ENCODE peak calls at places on chromosomes 7 and 10, in seven cellular contexts. One of them, this sample, is unnamed.

GRCh38 chr7:23175820-23176385 is 5.9 kb upstream of the NUP42 start:
- DNase-seq in mucosa of descending colon: no peak
- DNase-seq in cardiac fibroblast: no peak
- DNase-seq in Right ventricle myocardium superior: no peak
- DNase-seq in transverse colon: no peak
- DNase-seq in foreskin fibroblast: no peak
- DNase-seq in nucleus accumbens: no peak
- DNase-seq in this sample: no peak

GRCh38 chr7:150503581-150503980 is 11.1 kb upstream of the GIMAP7 start:
- DNase-seq in cardiac fibroblast: no peak
- DNase-seq in transverse colon: no peak
- DNase-seq in Right ventricle myocardium superior: no peak
- DNase-seq in nucleus accumbens: no peak
- DNase-seq in mucosa of descending colon: no peak
- DNase-seq in foreskin fibroblast: no peak
- DNase-seq in this sample: no peak

GRCh38 chr7:140027866-140028265 is 34.9 kb downstream of the PARP12 start:
- DNase-seq in Right ventricle myocardium superior: no peak
- DNase-seq in cardiac fibroblast: no peak
- DNase-seq in mucosa of descending colon: no peak
- DNase-seq in nucleus accumbens: no peak
- DNase-seq in transverse colon: no peak
- DNase-seq in foreskin fibroblast: no peak
- DNase-seq in this sample: no peak

GRCh38 chr10:75532253-75532924 is 101.0 kb downstream of the LRMDA start:
- DNase-seq in cardiac fibroblast: no peak
- DNase-seq in transverse colon: no peak
- DNase-seq in Right ventricle myocardium superior: no peak
- DNase-seq in mucosa of descending colon: no peak
- DNase-seq in nucleus accumbens: no peak
- DNase-seq in foreskin fibroblast: peak
- DNase-seq in this sample: peak

GRCh38 chr7:106626376-106627293 is 34.3 kb downstream of the CCDC71L start:
- DNase-seq in nucleus accumbens: no peak
- DNase-seq in foreskin fibroblast: no peak
- DNase-seq in transverse colon: peak
- DNase-seq in mucosa of descending colon: peak
- DNase-seq in Right ventricle myocardium superior: no peak
- DNase-seq in cardiac fibroblast: no peak
- DNase-seq in this sample: no peak

GRCh38 chr10:29428486-29428885 is 139.6 kb downstream of the LYZL1 start:
- DNase-seq in foreskin fibroblast: no peak
- DNase-seq in cardiac fibroblast: no peak
- DNase-seq in mucosa of descending colon: no peak
- DNase-seq in transverse colon: no peak
- DNase-seq in nucleus accumbens: no peak
- DNase-seq in Right ventricle myocardium superior: no peak
- DNase-seq in this sample: no peak

GRCh38 chr10:133087679-133088523 is at the start of gene ADGRA1:
- DNase-seq in Right ventricle myocardium superior: no peak
- DNase-seq in cardiac fibroblast: no peak
- DNase-seq in nucleus accumbens: no peak
- DNase-seq in foreskin fibroblast: peak
- DNase-seq in mucosa of descending colon: no peak
- DNase-seq in transverse colon: no peak
- DNase-seq in this sample: no peak

GRCh38 chr7:64874114-64874513 is 29.0 kb upstream of the ZNF273 start:
- DNase-seq in cardiac fibroblast: no peak
- DNase-seq in Right ventricle myocardium superior: no peak
- DNase-seq in mucosa of descending colon: no peak
- DNase-seq in nucleus accumbens: no peak
- DNase-seq in transverse colon: no peak
- DNase-seq in foreskin fibroblast: no peak
- DNase-seq in this sample: no peak

GRCh38 chr10:15897282-15897681 is 37.0 kb upstream of the MINDY3 start:
- DNase-seq in nucleus accumbens: no peak
- DNase-seq in transverse colon: no peak
- DNase-seq in foreskin fibroblast: peak
- DNase-seq in cardiac fibroblast: peak
- DNase-seq in Right ventricle myocardium superior: no peak
- DNase-seq in mucosa of descending colon: no peak
- DNase-seq in this sample: peak

GRCh38 chr7:121420976-121421375 is 24.9 kb upstream of the FAM3C start:
- DNase-seq in cardiac fibroblast: no peak
- DNase-seq in mucosa of descending colon: peak
- DNase-seq in transverse colon: no peak
- DNase-seq in nucleus accumbens: no peak
- DNase-seq in foreskin fibroblast: no peak
- DNase-seq in Right ventricle myocardium superior: no peak
- DNase-seq in this sample: no peak

GRCh38 chr7:1425292-1426136 is 33.8 kb downstream of the MICALL2 start:
- DNase-seq in foreskin fibroblast: peak
- DNase-seq in transverse colon: no peak
- DNase-seq in nucleus accumbens: no peak
- DNase-seq in cardiac fibroblast: no peak
- DNase-seq in mucosa of descending colon: no peak
- DNase-seq in Right ventricle myocardium superior: no peak
- DNase-seq in this sample: no peak

GRCh38 chr7:136526408-136527105 is 341.9 kb upstream of the CHRM2 start:
- DNase-seq in Right ventricle myocardium superior: peak
- DNase-seq in nucleus accumbens: no peak
- DNase-seq in cardiac fibroblast: no peak
- DNase-seq in transverse colon: no peak
- DNase-seq in foreskin fibroblast: no peak
- DNase-seq in mucosa of descending colon: no peak
- DNase-seq in this sample: no peak

GRCh38 chr10:98262571-98262970 is 5.4 kb downstream of the LOXL4 start:
- DNase-seq in nucleus accumbens: no peak
- DNase-seq in transverse colon: no peak
- DNase-seq in cardiac fibroblast: peak
- DNase-seq in mucosa of descending colon: peak
- DNase-seq in foreskin fibroblast: peak
- DNase-seq in Right ventricle myocardium superior: peak
- DNase-seq in this sample: peak

GRCh38 chr10:29553732-29554260 is 81.0 kb downstream of the SVIL start:
- DNase-seq in foreskin fibroblast: no peak
- DNase-seq in nucleus accumbens: no peak
- DNase-seq in cardiac fibroblast: no peak
- DNase-seq in mucosa of descending colon: no peak
- DNase-seq in transverse colon: no peak
- DNase-seq in Right ventricle myocardium superior: no peak
- DNase-seq in this sample: no peak

GRCh38 chr7:7017707-7018265 is 164.6 kb upstream of the C1GALT1 start:
- DNase-seq in mucosa of descending colon: no peak
- DNase-seq in foreskin fibroblast: no peak
- DNase-seq in Right ventricle myocardium superior: no peak
- DNase-seq in nucleus accumbens: no peak
- DNase-seq in transverse colon: no peak
- DNase-seq in cardiac fibroblast: no peak
- DNase-seq in this sample: no peak

This sample was measured in IMR-90.